ENCODE peak calls at places on chromosomes 4 and X, in seven cellular contexts. V is uterus, A is foreskin fibroblast, Q is BE2C, L is nephron progenitor cell, I is SK-N-SH, E is A673. Z is an unnamed sample.

GRCh38 chr4:103892616-103893015 is 172.8 kb upstream of the TACR3 start:
- DNase-seq in V (no peak), A (no peak), Q (no peak), L (no peak), I (no peak), E (no peak), Z (no peak)

GRCh38 chr4:79132826-79133225 is 193.0 kb downstream of the NAA11 start:
- DNase-seq in V (no peak), A (no peak), Q (no peak), L (no peak), I (no peak), E (no peak), Z (no peak)

GRCh38 chrX:66731398-66731797 is 92.5 kb upstream of the EDA2R start:
- DNase-seq in V (no peak), A (peak), Q (no peak), L (peak), I (peak), E (peak), Z (no peak)

GRCh38 chrX:42530027-42530426 is 247.9 kb downstream of the PPP1R2C start:
- DNase-seq in V (no peak), A (peak), Q (no peak), L (no peak), I (no peak), E (no peak), Z (no peak)

GRCh38 chr4:24730256-24731001 is 64.9 kb upstream of the SOD3 start:
- DNase-seq in V (peak), A (peak), Q (no peak), L (no peak), I (no peak), E (peak), Z (no peak)

GRCh38 chrX:108199691-108200090 is 108.1 kb downstream of the ATG4A start:
- DNase-seq in V (peak), A (peak), Q (peak), L (peak), I (peak), E (peak), Z (peak)

GRCh38 chr4:52982246-52982950 is 120.3 kb downstream of the RASL11B start:
- DNase-seq in V (no peak), A (peak), Q (no peak), L (peak), I (peak), E (peak), Z (no peak)

GRCh38 chrX:69616520-69617203 is 749 bp downstream of the EDA start:
- DNase-seq in V (peak), A (no peak), Q (peak), L (peak), I (peak), E (peak), Z (peak)

GRCh38 chr4:145315828-145316227 is 135.4 kb upstream of the OTUD4 start:
- DNase-seq in V (no peak), A (peak), Q (no peak), L (no peak), I (no peak), E (peak), Z (no peak)

GRCh38 chr4:145320269-145320668 is 139.9 kb upstream of the OTUD4 start:
- DNase-seq in V (no peak), A (no peak), Q (no peak), L (no peak), I (no peak), E (no peak), Z (no peak)

GRCh38 chr4:145316961-145317360 is 136.6 kb upstream of the OTUD4 start:
- DNase-seq in V (no peak), A (no peak), Q (no peak), L (no peak), I (no peak), E (no peak), Z (no peak)
- TF ChIP-seq CTCF in V (no peak), A (no peak), Q (no peak), L (no peak), I (no peak), E (no peak), Z (no peak)

DNA sequence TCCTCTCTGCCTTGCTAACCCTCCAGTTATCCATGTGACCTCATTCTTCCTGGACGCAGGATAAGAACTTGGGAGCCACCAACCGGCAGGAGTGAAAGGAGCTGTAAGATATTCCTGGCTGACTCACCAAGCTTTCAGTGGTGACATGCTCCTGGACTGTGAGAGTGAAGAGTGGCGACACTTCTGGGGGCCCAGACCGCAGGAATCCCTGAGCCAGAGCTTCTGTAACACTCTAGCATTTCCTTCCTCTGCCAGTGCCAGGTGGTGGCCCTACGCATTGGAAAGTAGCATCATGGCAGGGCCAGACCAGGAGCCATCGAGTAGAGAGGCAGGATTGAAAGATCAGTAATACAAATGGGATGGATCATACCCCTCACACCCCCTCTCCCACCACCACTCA is 474.3 kb downstream of the ACTRT1 start:
- DNase-seq in V (no peak), A (no peak), Q (no peak), L (no peak), I (no peak), E (no peak), Z (no peak)
- TF ChIP-seq CTCF in V (no peak), A (no peak), Q (no peak), L (no peak), I (no peak), E (no peak), Z (no peak)

GRCh38 chrX:2220829-2221567 is 279.8 kb downstream of the DHRSX start:
- DNase-seq in V (no peak), A (no peak), Q (no peak), L (no peak), I (no peak), E (no peak), Z (no peak)
- TF ChIP-seq CTCF in V (no peak), A (no peak), Q (no peak), L (no peak), I (no peak), E (no peak), Z (no peak)

DNA sequence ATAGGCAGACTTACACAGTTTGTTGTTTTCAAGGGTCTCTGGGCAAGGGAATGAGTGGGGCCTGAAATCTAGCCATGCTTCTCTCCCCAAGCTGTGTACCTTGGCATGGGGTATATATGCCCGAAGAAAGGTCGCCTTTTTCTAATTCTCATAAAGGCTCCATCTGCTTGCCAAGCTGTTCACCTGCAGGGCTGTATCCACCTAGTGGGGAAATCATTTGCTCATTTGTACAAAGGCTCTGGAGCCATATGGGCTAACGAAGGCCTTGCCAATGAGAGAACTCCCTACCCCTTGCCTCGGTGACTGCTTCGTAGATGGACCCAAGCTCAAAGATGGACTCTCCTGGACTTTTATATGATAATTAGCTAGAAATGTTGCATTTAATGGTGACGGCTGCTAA is 1097.0 kb downstream of the PDHA2 start:
- DNase-seq in V (no peak), A (no peak), Q (no peak), L (no peak), I (no peak), E (no peak), Z (no peak)
- TF ChIP-seq CTCF in V (no peak), A (no peak), Q (no peak), L (no peak), I (no peak), E (no peak), Z (no peak)

GRCh38 chr4:129144755-129145206 is 48.8 kb downstream of the C4orf33 start:
- DNase-seq in V (no peak), A (no peak), Q (peak), L (no peak), I (peak), E (no peak), Z (no peak)

GRCh38 chr4:129136433-129136832 is 40.5 kb downstream of the C4orf33 start:
- DNase-seq in V (no peak), A (no peak), Q (peak), L (no peak), I (no peak), E (no peak), Z (no peak)

GRCh38 chr4:129143359-129143758 is 47.4 kb downstream of the C4orf33 start:
- DNase-seq in V (no peak), A (no peak), Q (no peak), L (no peak), I (no peak), E (no peak), Z (no peak)

GRCh38 chr4:129138762-129139496 is 43.0 kb downstream of the C4orf33 start:
- DNase-seq in V (no peak), A (no peak), Q (no peak), L (no peak), I (no peak), E (no peak), Z (no peak)

GRCh38 chr4:129140521-129140920 is 44.6 kb downstream of the C4orf33 start:
- DNase-seq in V (no peak), A (no peak), Q (no peak), L (no peak), I (no peak), E (no peak), Z (no peak)
- TF ChIP-seq CTCF in V (no peak), A (peak), Q (peak), L (no peak), I (peak), E (no peak), Z (no peak)

GRCh38 chr4:4521069-4521468 is 20.8 kb downstream of the STX18 start:
- DNase-seq in V (no peak), A (no peak), Q (no peak), L (no peak), I (no peak), E (no peak), Z (no peak)

GRCh38 chr4:4521767-4522166 is 20.1 kb downstream of the STX18 start:
- DNase-seq in V (no peak), A (no peak), Q (no peak), L (no peak), I (no peak), E (no peak), Z (no peak)

GRCh38 chr4:4518747-4519146 is 23.1 kb downstream of the STX18 start:
- DNase-seq in V (no peak), A (no peak), Q (no peak), L (no peak), I (no peak), E (no peak), Z (no peak)

GRCh38 chr4:4524364-4524763 is 17.5 kb downstream of the STX18 start:
- DNase-seq in V (no peak), A (no peak), Q (no peak), L (peak), I (no peak), E (peak), Z (no peak)

GRCh38 chr4:4519296-4519898 is 22.5 kb downstream of the STX18 start:
- DNase-seq in V (no peak), A (no peak), Q (no peak), L (no peak), I (peak), E (peak), Z (no peak)
- TF ChIP-seq CTCF in V (peak), A (peak), Q (peak), L (peak), I (peak), E (peak), Z (peak)